ENCODE peak calls at places on chromosomes 12 and 14, in ten cellular contexts. Y is body of pancreas, W is WTC11, O is gastrocnemius medialis, D is psoas muscle, S is GM20000, H is stomach, Z is choroid plexus epithelial cell, C is brain microvascular endothelial cell, M is transverse colon. E is an unnamed sample.

GRCh38 chr14:45698462-45699134 is 445.6 kb upstream of the MIS18BP1 start:
- DNase-seq in Z (peak; percentile 24), C (no peak), D (no peak), H (peak; percentile 49), W (no peak), Y (peak; percentile 17), S (no peak), O (no peak), M (peak; percentile 21), E (no peak)

GRCh38 chr12:88726806-88727722 is 146.8 kb upstream of the KITLG start:
- DNase-seq in Y (no peak), M (no peak), D (no peak), O (no peak), W (no peak), Z (no peak), H (no peak), S (no peak), C (peak; percentile 6), E (no peak)

GRCh38 chr14:64828096-64828495 is 51.6 kb downstream of the SPTB start:
- DNase-seq in C (no peak), Z (no peak), M (no peak), H (no peak), Y (no peak), S (no peak), O (no peak), W (no peak), D (no peak), E (no peak)

GRCh38 chr14:49303952-49304516 is 282.1 kb downstream of the RPS29 start:
- DNase-seq in W (peak; percentile 54), H (no peak), Y (peak; percentile 2), M (no peak), O (no peak), D (no peak), C (peak; percentile 57), Z (peak; percentile 21), S (peak; percentile 7), E (no peak)

GRCh38 chr14:69043007-69043444 is 63.9 kb upstream of the ACTN1 start:
- DNase-seq in C (no peak), M (peak; percentile 49), O (peak; percentile 32), H (peak; percentile 51), D (peak; percentile 44), W (no peak), Y (peak; percentile 72), Z (no peak), S (no peak), E (no peak)

GRCh38 chr12:117034249-117034648 is 65.0 kb downstream of the TESC start:
- DNase-seq in C (no peak), O (no peak), Y (no peak), D (no peak), S (no peak), Z (no peak), H (no peak), M (no peak), W (no peak), E (no peak)

GRCh38 chr12:69897744-69898143 is 72.7 kb downstream of the MYRFL start:
- DNase-seq in Z (peak; percentile 94), C (peak; percentile 83), O (peak; percentile 37), M (no peak), H (no peak), W (no peak), S (no peak), Y (peak; percentile 18), D (peak; percentile 27), E (peak; percentile 58)

GRCh38 chr12:68796399-68796798 is 11.6 kb upstream of the MDM2 start:
- DNase-seq in Y (no peak), O (no peak), Z (no peak), S (no peak), M (no peak), D (no peak), H (no peak), W (no peak), C (no peak), E (no peak)

GRCh38 chr14:100828448-100828834 is 2.5 kb downstream of the MEG3 start:
- DNase-seq in O (no peak), S (no peak), D (no peak), Z (no peak), H (no peak), M (no peak), W (no peak), Y (no peak), C (no peak), E (no peak)

GRCh38 chr14:80095623-80096022 is 115.7 kb downstream of the DIO2 start:
- DNase-seq in Y (no peak), O (no peak), Z (peak; percentile 15), D (no peak), C (peak; percentile 87), H (no peak), W (no peak), M (no peak), S (no peak), E (peak; percentile 50)

GRCh38 chr14:55071870-55072640 is 20.6 kb downstream of the MAPK1IP1L start:
- DNase-seq in M (no peak), D (no peak), C (peak; percentile 72), S (peak; percentile 53), O (peak; percentile 23), H (no peak), W (no peak), Y (no peak), Z (peak; percentile 65), E (peak; percentile 91)

GRCh38 chr12:38507839-38508238 is 191.3 kb downstream of the ALG10B start:
- DNase-seq in Y (no peak), O (no peak), M (no peak), W (no peak), Z (no peak), H (no peak), S (no peak), D (no peak), C (no peak), E (no peak)

GRCh38 chr12:79515526-79515935 is 175.2 kb downstream of the PAWR start:
- DNase-seq in H (no peak), Z (no peak), Y (no peak), D (no peak), S (no peak), O (no peak), M (no peak), C (no peak), W (no peak), E (no peak)

GRCh38 chr12:48486679-48487078 is 4.4 kb downstream of the C12orf54 start:
- DNase-seq in S (no peak), M (no peak), C (no peak), Z (no peak), D (no peak), Y (no peak), W (no peak), H (no peak), O (no peak), E (no peak)

GRCh38 chr14:26319139-26319864 is 278.5 kb downstream of the NOVA1 start:
- DNase-seq in S (no peak), C (no peak), M (no peak), D (no peak), W (no peak), H (no peak), Z (no peak), Y (no peak), O (no peak), E (no peak)

GRCh38 chr12:63420206-63420644 is 248.1 kb downstream of the DPY19L2 start:
- DNase-seq in W (peak; percentile 80), Y (peak; percentile 30), O (no peak), H (peak; percentile 28), Z (peak; percentile 94), S (peak; percentile 61), C (peak; percentile 88), M (peak; percentile 33), D (no peak), E (peak; percentile 13)

DNA sequence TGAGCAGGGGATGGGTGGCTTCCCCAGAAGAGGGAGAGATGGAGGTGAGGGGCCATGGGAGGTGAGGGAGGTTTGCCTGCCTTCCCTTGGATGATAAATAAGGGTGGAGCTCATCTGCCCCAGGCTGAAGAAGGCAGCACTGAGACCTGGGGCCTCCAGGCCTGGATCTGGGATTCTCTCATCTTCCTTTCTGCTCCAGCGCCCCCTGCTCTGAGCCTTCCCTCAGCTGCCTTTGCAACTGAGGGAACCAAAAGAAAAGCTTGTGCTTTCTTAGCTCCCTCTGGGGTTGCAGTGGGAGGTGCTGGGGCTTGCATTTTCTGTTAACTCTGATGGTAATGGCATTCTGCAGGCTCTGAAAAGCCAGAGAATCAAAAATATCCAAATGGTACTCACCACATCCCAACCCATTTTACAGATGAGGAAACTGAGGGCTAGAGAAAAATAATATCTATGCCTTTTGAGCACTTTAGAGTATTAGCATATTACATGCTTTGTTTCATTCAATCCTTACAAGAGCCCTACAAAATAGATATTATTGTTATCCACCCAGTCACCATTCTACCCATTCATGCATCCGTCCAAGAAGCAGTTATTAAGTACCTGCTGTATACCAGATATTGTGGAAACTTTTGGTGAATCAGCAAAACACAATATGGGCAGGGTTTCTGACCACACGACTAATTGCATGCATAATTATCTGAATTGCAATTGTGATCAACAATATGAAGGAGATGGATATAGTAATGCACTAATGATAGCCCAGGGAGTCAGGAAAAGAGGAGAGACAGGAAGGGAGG is 102.2 kb downstream of the WSCD2 start:
- DNase-seq in S (no peak), W (no peak), H (no peak), Y (no peak), Z (no peak), D (no peak), M (no peak), C (no peak), O (no peak), E (no peak)
- TF ChIP-seq CTCF in S (no peak), W (no peak), H (no peak), Y (no peak), Z (no peak), D (no peak), M (no peak), C (no peak), O (no peak), E (no peak)

DNA sequence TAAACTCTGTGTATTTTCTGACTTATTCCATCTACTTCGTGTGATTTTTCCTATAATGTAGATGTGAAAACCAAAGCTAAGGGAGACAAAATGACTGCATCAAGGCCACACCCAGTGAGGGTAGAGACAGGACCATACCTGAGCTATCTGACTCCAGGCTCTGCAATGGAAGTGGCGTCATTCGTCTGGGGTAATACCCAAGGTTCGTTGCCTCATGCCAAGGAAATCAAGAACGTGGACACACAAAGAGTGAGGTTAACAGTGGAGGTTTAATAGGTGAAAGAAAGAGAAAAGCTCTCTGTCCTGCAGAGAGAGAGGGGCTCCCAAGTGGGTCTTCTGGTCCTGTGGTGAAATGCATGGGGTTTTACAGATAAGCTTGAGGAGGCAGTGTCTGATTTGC is 285.4 kb upstream of the SFSWAP start:
- DNase-seq in S (no peak), M (no peak), Z (no peak), C (no peak), Y (no peak), W (no peak), D (no peak), H (no peak), O (no peak), E (no peak)
- TF ChIP-seq CTCF in S (no peak), M (no peak), Z (no peak), C (no peak), Y (no peak), W (no peak), D (no peak), H (no peak), O (no peak), E (no peak)

GRCh38 chr12:49902399-49903350 is 1.0 kb downstream of the FAIM2 start:
- DNase-seq in W (peak; percentile 45), M (no peak), D (no peak), H (no peak), Y (no peak), Z (no peak), S (no peak), C (no peak), O (no peak), E (no peak)
- TF ChIP-seq CTCF in W (no peak), M (no peak), D (no peak), H (no peak), Y (no peak), Z (no peak), S (no peak), C (peak; percentile 4), O (no peak), E (no peak)

GRCh38 chr12:17992002-17992656 is 97.9 kb downstream of the RERGL start:
- DNase-seq in W (peak; percentile 34), S (peak; percentile 25), Y (peak; percentile 9), C (peak; percentile 51), Z (peak; percentile 69), D (no peak), H (no peak), O (no peak), M (no peak), E (peak; percentile 21)
- TF ChIP-seq CTCF in W (peak; percentile 62), S (peak; percentile 53), Y (peak; percentile 12), C (peak; percentile 78), Z (peak; percentile 84), D (peak; percentile 37), H (peak; percentile 26), O (peak; percentile 16), M (peak; percentile 54), E (peak; percentile 73)

E was measured in AG09309.